ENCODE peak calls at places on chromosome 22, in ten cellular contexts. D, L, C, G, J, Z, N, A, I and P are unnamed samples.

GRCh38 chr22:48860557-48860956 is 967.1 kb downstream of the BRD1 start:
- DNase-seq in I (no peak), L (no peak), C (no peak), J (no peak), G (no peak), D (no peak), N (no peak), Z (no peak), A (no peak), P (no peak)

GRCh38 chr22:32574397-32574796 is 99.8 kb downstream of the FBXO7 start:
- DNase-seq in N (no peak), A (no peak), C (no peak), G (no peak), J (no peak), I (no peak), L (no peak), D (no peak), Z (no peak), P (no peak)

GRCh38 chr22:20437253-20438065 is at the start of gene SCARF2:
- DNase-seq in C (no peak), L (no peak), N (no peak), G (no peak), Z (peak; percentile 37), D (peak; percentile 75), A (peak; percentile 52), J (peak; percentile 86), I (no peak), P (no peak)

GRCh38 chr22:37079158-37079557 is 27.6 kb downstream of the KCTD17 start:
- DNase-seq in N (no peak), I (no peak), A (no peak), J (no peak), D (no peak), C (no peak), L (no peak), G (no peak), Z (no peak), P (no peak)

GRCh38 chr22:35637943-35638342 is 10.3 kb upstream of the APOL6 start:
- DNase-seq in Z (no peak), G (no peak), A (no peak), D (no peak), C (no peak), L (no peak), N (no peak), I (no peak), J (no peak), P (no peak)

GRCh38 chr22:35719212-35719869 is 1.7 kb downstream of the APOL5 start:
- DNase-seq in J (peak; percentile 72), I (no peak), A (no peak), C (no peak), D (no peak), N (no peak), L (no peak), G (no peak), Z (no peak), P (no peak)

GRCh38 chr22:48378673-48379072 is 1449.0 kb downstream of the BRD1 start:
- DNase-seq in L (no peak), J (no peak), G (no peak), N (no peak), A (no peak), I (peak; percentile 25), D (peak; percentile 48), C (no peak), Z (no peak), P (no peak)

GRCh38 chr22:19996694-19997384 is 19.8 kb downstream of the ARVCF start:
- DNase-seq in G (no peak), I (no peak), J (no peak), D (peak; percentile 56), L (no peak), Z (no peak), N (no peak), A (no peak), C (no peak), P (no peak)

GRCh38 chr22:37559901-37560681 is at the start of gene CDC42EP1:
- DNase-seq in G (no peak), J (peak; percentile 72), A (peak; percentile 55), L (no peak), C (no peak), Z (peak; percentile 75), D (no peak), N (no peak), I (peak; percentile 74), P (peak; percentile 52)

GRCh38 chr22:46045459-46046298 is 68.7 kb upstream of the WNT7B start:
- DNase-seq in N (no peak), D (peak; percentile 80), L (no peak), I (peak; percentile 58), J (no peak), C (no peak), G (no peak), A (no peak), Z (peak; percentile 17), P (no peak)

GRCh38 chr22:46046299-46046685 is 69.3 kb upstream of the WNT7B start:
- DNase-seq in A (no peak), L (no peak), N (no peak), C (no peak), I (no peak), Z (peak; percentile 10), G (no peak), J (no peak), D (peak; percentile 66), P (no peak)

GRCh38 chr22:46049726-46050450 is 72.9 kb upstream of the WNT7B start:
- DNase-seq in A (no peak), L (no peak), Z (peak; percentile 6), G (peak; percentile 55), I (peak; percentile 24), C (no peak), N (no peak), D (peak; percentile 78), J (no peak), P (no peak)

GRCh38 chr22:46047226-46047625 is 70.3 kb upstream of the WNT7B start:
- DNase-seq in G (no peak), A (no peak), J (no peak), D (peak; percentile 48), I (peak; percentile 26), C (no peak), L (no peak), Z (no peak), N (no peak), P (no peak)

GRCh38 chr22:46047841-46048595 is 71.1 kb upstream of the WNT7B start:
- DNase-seq in A (no peak), D (peak; percentile 82), N (no peak), L (no peak), I (peak; percentile 26), C (no peak), Z (peak; percentile 16), J (no peak), G (peak; percentile 81), P (no peak)
- H3K4me3 ChIP-seq in A (no peak overlapping the region), D (peak overlapping the region; percentile 81), N (no peak overlapping the region), L (no peak overlapping the region), I (no peak overlapping the region), C (no peak overlapping the region), Z (no peak overlapping the region), J (no peak overlapping the region), G (no peak overlapping the region), P (peak overlapping the region; percentile 95)

GRCh38 chr22:41596776-41597634 is 7.4 kb upstream of the PMM1 start:
- DNase-seq in D (peak; percentile 79), N (no peak), L (no peak), C (no peak), Z (peak; percentile 70), J (peak; percentile 87), G (peak; percentile 61), I (peak; percentile 82), A (peak; percentile 48), P (peak; percentile 38)
- TF ChIP-seq POLR2AphosphoS5 in D (peak; percentile 58), N (peak; percentile 65), L (no peak), C (peak; percentile 17), Z (peak; percentile 12), J (no peak), G (peak; percentile 27), I (no peak), A (no peak), P (no peak)

DNA sequence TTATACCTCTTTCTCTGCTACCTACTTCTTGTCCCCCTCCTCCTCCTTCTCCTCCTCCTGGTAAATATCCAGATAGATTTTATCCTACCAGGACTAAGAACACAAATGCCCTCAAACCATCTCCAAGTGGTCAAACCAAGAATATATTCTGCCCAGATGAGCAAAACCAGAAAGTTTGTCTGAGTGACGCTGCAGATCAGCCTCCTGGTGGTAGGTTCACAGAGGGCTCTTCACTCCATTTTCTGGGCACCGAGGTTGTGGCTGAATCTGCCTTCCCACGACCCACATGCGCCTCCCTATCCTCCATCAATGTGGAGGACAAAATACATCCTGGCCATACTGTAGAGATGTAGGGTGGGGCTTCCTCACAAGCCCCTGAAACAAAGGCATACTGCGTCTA is 543.6 kb downstream of the MN1 start:
- DNase-seq in L (no peak), J (peak; percentile 30), G (no peak), N (no peak), C (no peak), I (no peak), D (no peak), Z (no peak), A (no peak), P (no peak)
- TF ChIP-seq CTCF in L (no peak), J (no peak), G (no peak), N (peak; percentile 19), C (no peak), I (no peak), D (no peak), Z (no peak), A (no peak), P (no peak)

DNA sequence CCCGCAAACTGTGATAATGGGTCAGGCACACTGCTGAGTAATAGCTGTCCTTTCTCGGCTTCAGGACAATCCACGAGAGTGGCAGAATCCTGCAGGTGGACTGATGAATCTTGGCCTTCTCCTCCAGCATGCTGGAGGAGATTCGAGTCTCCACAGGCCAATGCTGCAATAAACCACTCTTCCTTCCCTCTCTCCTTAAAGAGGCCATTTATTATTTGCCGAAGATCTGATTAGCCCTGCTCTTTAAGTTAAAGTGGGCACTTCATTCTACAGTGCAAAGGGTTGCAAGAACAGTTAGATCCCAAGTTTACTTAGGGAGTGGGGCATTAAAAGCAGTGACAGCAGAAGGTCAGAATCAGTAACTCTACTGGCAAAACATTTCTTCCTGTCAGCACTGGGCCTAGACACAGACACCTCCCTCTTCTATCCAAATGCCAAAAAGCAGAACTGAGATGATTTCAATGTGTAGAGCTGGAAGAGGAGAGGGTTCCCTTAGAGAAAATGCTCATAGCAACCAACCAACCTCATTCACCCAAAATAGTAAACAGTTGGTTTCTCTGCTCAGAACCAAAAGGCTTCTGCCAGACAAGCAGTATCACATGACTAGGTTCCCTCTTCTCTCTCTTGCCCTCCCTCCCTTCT is 121.7 kb downstream of the SGSM3 start:
- DNase-seq in N (no peak), A (no peak), D (no peak), C (no peak), I (no peak), J (peak; percentile 30), G (peak; percentile 83), Z (no peak), L (no peak), P (no peak)
- H3K4me3 ChIP-seq in N (no peak overlapping the region), A (no peak overlapping the region), D (peak overlapping the region; percentile 32), C (no peak overlapping the region), I (no peak overlapping the region), J (no peak overlapping the region), G (no peak overlapping the region), Z (no peak overlapping the region), L (no peak overlapping the region), P (no peak overlapping the region)

GRCh38 chr22:50443801-50444625 is 30.8 kb downstream of the SBF1 start:
- DNase-seq in C (no peak), I (no peak), J (no peak), N (no peak), G (no peak), Z (no peak), A (no peak), D (no peak), L (no peak), P (no peak)
- TF ChIP-seq POLR2AphosphoS5 in C (no peak), I (no peak), J (peak; percentile 26), N (no peak), G (peak; percentile 47), Z (no peak), A (no peak), D (peak; percentile 48), L (no peak), P (no peak)